ENCODE peak calls at places on chromosomes 2 and 18, in ten cellular contexts. W is effector memory CD4-positive, alpha-beta T cell; V is neural progenitor cell; R is lower lobe of right lung; B is DND-41; N is CD8-positive, alpha-beta memory T cell; P is heart left ventricle; H is GM23248; Z is left lung; E is small intestine. A is an unnamed sample. For H3K4me1 and H3K27me3, the result is how much of the 10 kb centered on the place peaks cover.

GRCh38 chr2:72036595-72036994 is 111.1 kb downstream of the CYP26B1 start:
- DNase-seq in W (no peak), B (no peak), R (no peak), E (no peak), H (no peak), N (no peak), Z (no peak), V (no peak), P (no peak), A (no peak)

GRCh38 chr2:22253171-22253570 is 1129.4 kb downstream of the TDRD15 start:
- DNase-seq in P (no peak), R (no peak), E (no peak), Z (no peak), W (no peak), B (no peak), H (no peak), V (peak), N (no peak), A (no peak)

GRCh38 chr2:167192833-167193232 is 304.6 kb downstream of the XIRP2 start:
- DNase-seq in W (no peak), R (no peak), N (no peak), E (no peak), Z (no peak), V (no peak), H (peak), B (no peak), P (no peak), A (no peak)

GRCh38 chr2:38552259-38552658 is 50.5 kb downstream of the HNRNPLL start:
- DNase-seq in N (no peak), R (no peak), W (no peak), P (no peak), Z (no peak), V (no peak), H (no peak), E (no peak), B (no peak), A (no peak)

GRCh38 chr2:239544846-239545465 is 144.1 kb upstream of the HDAC4 start:
- DNase-seq in E (no peak), Z (no peak), R (no peak), P (no peak), H (no peak), W (no peak), B (peak), N (peak), V (no peak), A (peak)

GRCh38 chr18:56807883-56808282 is 156.7 kb downstream of the WDR7 start:
- DNase-seq in W (no peak), R (no peak), E (no peak), P (no peak), B (no peak), V (no peak), N (no peak), H (no peak), Z (no peak), A (no peak)

GRCh38 chr2:53452957-53453748 is 314.5 kb upstream of the CHAC2 start:
- DNase-seq in R (no peak), P (no peak), B (no peak), H (no peak), Z (no peak), N (no peak), V (no peak), W (no peak), E (no peak), A (no peak)

GRCh38 chr2:233242231-233242917 is 9.1 kb upstream of the ATG16L1 start:
- DNase-seq in E (peak), P (no peak), R (no peak), W (no peak), H (no peak), Z (no peak), N (no peak), B (no peak), V (no peak), A (no peak)

GRCh38 chr18:76827205-76827885 is 5.0 kb downstream of the ZNF236 start:
- DNase-seq in P (no peak), R (no peak), B (no peak), E (no peak), V (no peak), N (no peak), W (no peak), H (peak), Z (no peak), A (no peak)

GRCh38 chr2:112705576-112705975 is 15.2 kb upstream of the NT5DC4 start:
- DNase-seq in N (no peak), P (no peak), E (no peak), B (no peak), H (no peak), Z (peak), V (no peak), R (no peak), W (no peak), A (no peak)

GRCh38 chr2:148664229-148664628 is 19.7 kb downstream of the EPC2 start:
- DNase-seq in N (no peak), H (no peak), Z (no peak), B (no peak), P (no peak), E (no peak), R (no peak), W (no peak), V (no peak), A (no peak)

GRCh38 chr2:58939388-58939787 is 698.3 kb upstream of the FANCL start:
- DNase-seq in E (no peak), N (no peak), R (no peak), V (no peak), H (peak), B (no peak), Z (no peak), P (no peak), W (no peak), A (no peak)

GRCh38 chr2:238139141-238139840 is 823 bp downstream of the KLHL30 start:
- DNase-seq in P (no peak), B (no peak), H (no peak), V (peak), E (peak), W (no peak), Z (no peak), R (no peak), N (no peak), A (peak)

GRCh38 chr2:127670957-127671290 is 4.4 kb downstream of the LIMS2 start:
- DNase-seq in V (no peak), R (no peak), H (no peak), N (no peak), W (no peak), B (no peak), Z (no peak), P (no peak), E (no peak), A (no peak)

GRCh38 chr2:127674241-127675209 is 805 bp downstream of the LIMS2 start:
- DNase-seq in E (no peak), W (no peak), Z (no peak), R (no peak), N (no peak), H (peak), V (peak), P (peak), B (no peak), A (no peak)

GRCh38 chr2:127673304-127674069 is 1.8 kb downstream of the LIMS2 start:
- DNase-seq in P (no peak), Z (no peak), H (peak), E (no peak), B (no peak), R (no peak), N (no peak), W (no peak), V (no peak), A (no peak)

GRCh38 chr2:127671557-127672302 is 3.6 kb downstream of the LIMS2 start:
- DNase-seq in H (no peak), E (no peak), V (no peak), R (peak), N (no peak), B (no peak), P (peak), W (no peak), Z (no peak), A (no peak)

DNA sequence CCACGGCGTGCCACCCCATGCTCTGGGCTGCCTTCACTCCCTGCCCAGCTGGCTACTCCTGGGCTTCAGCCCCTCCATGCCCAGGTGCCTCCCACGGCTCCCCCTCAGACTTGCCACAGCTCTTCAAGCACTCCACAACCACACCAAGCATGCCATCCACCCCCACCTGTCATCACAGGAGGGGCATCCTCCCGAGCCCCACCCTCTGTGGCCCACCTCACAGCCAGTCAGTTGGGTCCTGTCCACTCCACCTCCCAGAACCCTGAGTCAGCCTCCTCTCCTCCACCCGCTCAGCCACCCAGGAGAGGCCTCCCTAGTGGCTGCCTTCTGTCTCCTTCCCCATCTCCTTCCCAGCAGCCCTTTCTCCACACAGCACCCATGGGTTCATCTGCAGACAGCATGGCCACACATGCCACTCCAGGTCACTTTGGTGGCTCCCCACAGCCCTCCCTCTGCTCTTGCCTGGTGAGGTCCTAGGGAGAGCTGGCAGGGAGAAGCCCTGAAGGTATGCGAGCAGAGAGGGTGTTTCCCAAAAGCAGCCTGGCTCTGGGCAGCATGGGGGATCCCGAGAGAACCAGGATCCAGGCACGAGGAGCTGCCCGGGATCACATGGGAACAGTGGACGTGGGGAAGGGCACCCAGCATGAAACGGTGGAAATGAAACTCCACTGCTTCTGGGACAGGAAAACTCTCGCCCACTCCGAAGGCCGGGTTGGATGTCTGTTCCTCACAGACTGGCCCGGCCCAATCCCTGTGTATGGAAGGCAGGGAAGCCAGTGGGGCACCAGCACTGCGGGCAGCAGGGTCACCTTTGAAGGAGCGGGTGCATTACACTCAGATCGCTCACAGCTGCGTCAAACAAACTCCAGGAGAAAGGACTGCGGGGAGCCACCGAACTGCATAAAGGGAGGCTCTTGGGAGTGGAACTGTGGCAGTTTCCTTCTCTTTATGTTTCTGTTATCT is 2.7 kb downstream of the LIMS2 start:
- DNase-seq in R (no peak), Z (no peak), N (no peak), P (no peak), B (no peak), H (peak), W (no peak), E (no peak), V (no peak), A (no peak)
- H3K4me1 ChIP-seq in R (half or more), Z (under half), N (under half), P (under half), B (under half), H (under half), W (under half), E (under half), V (under half), A (under half)

DNA sequence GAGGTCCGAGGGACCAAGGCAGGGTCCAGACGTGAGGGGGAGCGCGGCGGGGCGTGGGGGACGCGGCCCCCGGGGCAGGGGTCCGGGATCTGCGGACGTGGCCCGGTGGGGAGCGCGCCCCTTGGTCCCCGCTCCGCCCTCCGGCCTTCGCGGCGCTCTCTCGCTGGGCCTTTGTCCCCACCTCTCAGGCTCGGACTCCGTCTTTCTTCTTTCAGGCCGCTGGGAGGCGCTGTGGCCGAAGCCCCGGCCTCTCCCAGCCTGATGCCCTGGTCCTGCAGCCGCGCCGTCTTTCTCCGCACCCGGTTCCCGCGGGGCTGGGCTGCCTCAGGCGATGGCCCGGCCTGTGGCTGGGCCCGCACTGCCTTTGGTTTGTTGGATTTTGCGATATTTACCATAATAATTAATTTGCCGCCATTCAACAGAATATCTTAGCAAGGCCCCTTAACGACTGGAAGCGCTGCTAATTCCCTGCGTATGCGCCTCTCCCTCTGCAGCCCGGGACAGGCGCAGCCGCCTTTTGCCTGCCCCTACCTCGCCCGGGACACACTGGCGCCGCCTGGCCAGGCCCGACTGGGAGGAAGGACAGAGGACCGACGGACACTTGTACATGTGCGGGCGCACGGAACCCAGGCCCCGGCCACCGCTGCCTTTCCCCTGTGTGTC is 10.8 kb downstream of the SIX3 start:
- DNase-seq in B (no peak), R (peak), W (no peak), N (no peak), Z (no peak), V (peak), H (peak), E (peak), P (no peak), A (no peak)
- H3K27me3 ChIP-seq in B (under half), R (half or more), W (under half), N (under half), Z (half or more), V (half or more), H (under half), E (under half), P (half or more), A (under half)

DNA sequence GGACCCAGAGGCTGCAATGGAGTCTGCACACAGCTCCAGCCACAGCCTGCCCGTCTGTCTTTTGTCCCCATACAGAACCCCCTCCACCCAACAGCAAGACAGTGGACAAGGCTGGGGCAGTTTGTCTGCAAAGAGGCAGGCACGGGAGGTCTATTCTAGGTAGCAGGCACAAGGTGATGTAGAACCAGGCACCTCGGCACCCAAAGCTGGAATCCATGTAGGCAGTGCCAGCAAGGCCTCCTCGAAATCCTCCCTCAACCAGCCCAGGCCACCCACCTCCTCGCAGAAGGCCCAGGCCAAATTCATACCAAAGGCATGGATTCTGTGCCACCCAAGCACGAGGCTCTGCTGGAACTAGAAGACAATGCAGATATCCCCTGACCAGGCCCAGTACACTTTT is 179.2 kb downstream of the TNS1 start:
- DNase-seq in V (no peak), P (peak), E (no peak), B (no peak), N (no peak), R (no peak), W (no peak), Z (no peak), H (no peak), A (no peak)
- H3K4me1 ChIP-seq in V (under half), P (half or more), E (under half), B (under half), N (under half), R (half or more), W (under half), Z (under half), H (under half), A (under half)

DNA sequence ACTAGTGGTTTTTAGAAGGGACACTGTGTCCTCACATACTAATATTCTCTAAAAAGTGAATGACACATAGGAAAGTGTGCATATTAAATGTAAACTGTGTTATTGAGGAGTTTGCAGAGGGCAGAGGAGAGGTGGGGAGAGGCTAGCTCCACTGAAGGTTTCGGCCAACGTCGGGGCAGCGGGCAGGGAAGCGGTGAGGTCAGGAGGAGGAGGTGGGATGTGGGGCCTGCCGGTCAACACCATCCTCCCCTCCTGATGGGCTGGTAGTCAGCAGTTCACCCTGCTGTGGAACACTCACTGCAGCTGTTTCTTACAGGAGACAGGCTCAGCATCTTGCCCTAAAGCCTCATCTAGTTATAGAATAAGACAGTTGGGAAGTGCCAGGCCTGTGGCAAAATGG is 74.2 kb downstream of the ARHGEF4 start:
- DNase-seq in W (no peak), N (no peak), H (no peak), Z (no peak), E (no peak), R (no peak), V (no peak), B (no peak), P (no peak), A (no peak)
- H3K27me3 ChIP-seq in W (under half), N (under half), H (under half), Z (under half), E (under half), R (under half), V (under half), B (under half), P (under half), A (under half)

GRCh38 chr18:23272498-23273232 is 137.4 kb downstream of the CABLES1 start:
- DNase-seq in W (no peak), Z (no peak), B (no peak), V (no peak), H (no peak), R (no peak), E (no peak), N (no peak), P (no peak), A (no peak)
- H3K4me1 ChIP-seq in W (under half), Z (under half), B (under half), V (under half), H (under half), R (under half), E (under half), N (under half), P (under half), A (under half)

A was measured in naive thymus-derived CD4-positive, alpha-beta T cell.